ENCODE peak calls at places on chromosomes 2 and 18, in eight cellular contexts. D, M, Q, Y, C, B, F and G are unnamed samples. For H3K27me3 and H3K36me3, the result is how much of the 10 kb centered on the place peaks cover.

GRCh38 chr2:121576263-121576662 is 45.6 kb downstream of the RNU4ATAC start:
- DNase-seq in D (no peak), M (no peak), Q (no peak), Y (peak), C (no peak), B (no peak), F (no peak), G (no peak)

GRCh38 chr2:206875701-206876100 is 63.6 kb upstream of the CPO start:
- DNase-seq in D (no peak), M (no peak), Q (no peak), Y (no peak), C (no peak), B (no peak), F (no peak), G (no peak)

GRCh38 chr18:60962629-60963028 is 370.6 kb upstream of the CDH20 start:
- DNase-seq in D (no peak), M (no peak), Q (no peak), Y (no peak), C (no peak), B (no peak), F (no peak), G (no peak)

GRCh38 chr2:109582928-109583895 is 30.6 kb downstream of the SEPTIN10 start:
- DNase-seq in D (no peak), M (no peak), Q (no peak), Y (no peak), C (no peak), B (no peak), F (no peak), G (no peak)

GRCh38 chr2:231764752-231765151 is 16.3 kb downstream of the PDE6D start:
- DNase-seq in D (no peak), M (no peak), Q (no peak), Y (no peak), C (no peak), B (no peak), F (no peak), G (no peak)

GRCh38 chr2:135991861-135992260 is 6.4 kb upstream of the DARS1 start:
- DNase-seq in D (no peak), M (peak), Q (no peak), Y (no peak), C (no peak), B (no peak), F (no peak), G (no peak)

GRCh38 chr2:55760125-55760524 is 66.5 kb upstream of the PNPT1 start:
- DNase-seq in D (no peak), M (no peak), Q (no peak), Y (no peak), C (no peak), B (no peak), F (no peak), G (no peak)

GRCh38 chr2:159091981-159092380 is 123.5 kb downstream of the TANC1 start:
- DNase-seq in D (no peak), M (peak), Q (no peak), Y (peak), C (no peak), B (peak), F (no peak), G (no peak)

GRCh38 chr18:7196421-7196820 is 34.5 kb upstream of the LRRC30 start:
- DNase-seq in D (no peak), M (peak), Q (no peak), Y (peak), C (no peak), B (no peak), F (no peak), G (no peak)

GRCh38 chr18:11591957-11592356 is 17.4 kb upstream of the SLC35G4 start:
- DNase-seq in D (no peak), M (peak), Q (no peak), Y (no peak), C (no peak), B (no peak), F (no peak), G (no peak)

GRCh38 chr2:150063950-150064549 is 423.4 kb downstream of the RND3 start:
- DNase-seq in D (no peak), M (no peak), Q (no peak), Y (no peak), C (no peak), B (no peak), F (peak), G (no peak)

GRCh38 chr18:8661754-8662573 is 43.4 kb upstream of the MTCL1 start:
- DNase-seq in D (no peak), M (peak), Q (no peak), Y (peak), C (no peak), B (no peak), F (peak), G (no peak)

GRCh38 chr2:74373189-74373588 is 6.9 kb downstream of the DCTN1 start:
- DNase-seq in D (no peak), M (no peak), Q (no peak), Y (peak), C (peak), B (no peak), F (peak), G (no peak)

GRCh38 chr2:226721541-226721940 is 78.1 kb downstream of the IRS1 start:
- DNase-seq in D (no peak), M (no peak), Q (no peak), Y (no peak), C (no peak), B (no peak), F (no peak), G (no peak)

GRCh38 chr18:44198296-44199284 is 482.1 kb upstream of the SETBP1 start:
- DNase-seq in D (no peak), M (no peak), Q (no peak), Y (peak), C (no peak), B (no peak), F (no peak), G (no peak)

GRCh38 chr18:79542213-79542612 is 137.4 kb upstream of the CTDP1 start:
- DNase-seq in D (no peak), M (no peak), Q (no peak), Y (no peak), C (no peak), B (no peak), F (no peak), G (no peak)

GRCh38 chr2:25294573-25295462 is 46.9 kb downstream of the DNMT3A start:
- DNase-seq in D (peak), M (peak), Q (peak), Y (peak), C (peak), B (peak), F (no peak), G (no peak)

GRCh38 chr2:25293145-25293544 is 48.6 kb downstream of the DNMT3A start:
- DNase-seq in D (no peak), M (no peak), Q (no peak), Y (no peak), C (no peak), B (no peak), F (no peak), G (no peak)

GRCh38 chr2:25295654-25296053 is 46.1 kb downstream of the DNMT3A start:
- DNase-seq in D (no peak), M (no peak), Q (no peak), Y (no peak), C (no peak), B (no peak), F (no peak), G (no peak)

GRCh38 chr2:25292408-25292807 is 49.3 kb downstream of the DNMT3A start:
- DNase-seq in D (no peak), M (no peak), Q (no peak), Y (no peak), C (no peak), B (no peak), F (no peak), G (no peak)

GRCh38 chr2:25293958-25294513 is 47.7 kb downstream of the DNMT3A start:
- DNase-seq in D (no peak), M (no peak), Q (no peak), Y (no peak), C (no peak), B (no peak), F (no peak), G (no peak)
- H3K4me3 ChIP-seq in D (peak), M (no peak), Q (no peak), Y (no peak), C (no peak), B (peak), F (no peak), G (no peak)

GRCh38 chr2:240747256-240747655 is 55.6 kb downstream of the AQP12A start:
- DNase-seq in D (no peak), M (no peak), Q (no peak), Y (no peak), C (no peak), B (no peak), F (no peak), G (no peak)
- H3K27me3 ChIP-seq in D (under half), M (under half), Q (under half), Y (under half), C (under half), B (under half), F (under half), G (under half)

GRCh38 chr2:27442282-27442980 is at the start of gene KRTCAP3:
- DNase-seq in D (no peak), M (peak), Q (peak), Y (peak), C (peak), B (peak), F (peak), G (no peak)
- H3K36me3 ChIP-seq in D (under half), M (under half), Q (under half), Y (under half), C (half or more), B (under half), F (half or more), G (under half)

DNA sequence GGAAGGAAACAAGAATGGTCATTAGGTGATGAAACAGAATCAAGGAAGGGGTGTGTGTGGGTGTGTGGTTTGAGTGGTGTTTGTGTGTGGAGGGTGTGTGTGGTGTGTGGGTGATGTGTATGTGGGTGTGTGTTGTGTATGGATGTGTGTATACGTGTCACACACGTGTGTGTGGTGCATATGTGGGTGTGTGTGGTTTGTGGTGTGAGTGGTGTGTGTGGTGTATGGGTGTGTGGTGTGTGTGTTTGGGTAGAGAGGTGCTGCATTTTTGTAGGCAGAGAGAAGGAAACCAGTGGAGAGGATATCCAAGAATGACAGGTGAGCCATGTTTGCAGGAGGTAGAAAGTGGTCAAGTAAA is 1.1 kb upstream of the CEP192 start:
- DNase-seq in D (no peak), M (no peak), Q (no peak), Y (no peak), C (no peak), B (peak), F (no peak), G (no peak)
- H3K4me3 ChIP-seq in D (peak), M (peak), Q (peak), Y (no peak), C (peak), B (peak), F (peak), G (no peak)